ENCODE peak calls at places on chromosome 4, in five cellular contexts. One of them, this sample, is unnamed.

GRCh38 chr4:8862800-8863758 is 8.6 kb downstream of the HMX1 start:
- DNase-seq in NCI-H1417: no peak
- DNase-seq in activated CD4-positive, alpha-beta memory T cell treated with anti-CD3 and anti-CD28 coated beads for 36 hours: no peak
- DNase-seq in NCI-H510A treated with DMSO at 0.1 percent for 48 hours: no peak
- DNase-seq in DMS153: no peak
- DNase-seq in this sample: no peak

GRCh38 chr4:175536852-175537453 is 275.1 kb downstream of the GPM6A start:
- DNase-seq in NCI-H510A treated with DMSO at 0.1 percent for 48 hours: peak; percentile 62
- DNase-seq in activated CD4-positive, alpha-beta memory T cell treated with anti-CD3 and anti-CD28 coated beads for 36 hours: no peak
- DNase-seq in NCI-H1417: peak; percentile 86
- DNase-seq in DMS153: peak; percentile 59
- DNase-seq in this sample: peak; percentile 28

GRCh38 chr4:42399393-42399792 is 2.1 kb downstream of the SHISA3 start:
- DNase-seq in DMS153: no peak
- DNase-seq in NCI-H510A treated with DMSO at 0.1 percent for 48 hours: no peak
- DNase-seq in NCI-H1417: no peak
- DNase-seq in activated CD4-positive, alpha-beta memory T cell treated with anti-CD3 and anti-CD28 coated beads for 36 hours: no peak
- DNase-seq in this sample: no peak

GRCh38 chr4:128653514-128654420 is 155.7 kb upstream of the JADE1 start:
- DNase-seq in activated CD4-positive, alpha-beta memory T cell treated with anti-CD3 and anti-CD28 coated beads for 36 hours: no peak
- DNase-seq in NCI-H1417: peak; percentile 81
- DNase-seq in NCI-H510A treated with DMSO at 0.1 percent for 48 hours: peak; percentile 40
- DNase-seq in DMS153: no peak
- DNase-seq in this sample: no peak

GRCh38 chr4:153934689-153935017 is 145.8 kb upstream of the SFRP2 start:
- DNase-seq in DMS153: no peak
- DNase-seq in NCI-H1417: no peak
- DNase-seq in activated CD4-positive, alpha-beta memory T cell treated with anti-CD3 and anti-CD28 coated beads for 36 hours: no peak
- DNase-seq in NCI-H510A treated with DMSO at 0.1 percent for 48 hours: no peak
- DNase-seq in this sample: no peak

GRCh38 chr4:39814403-39815185 is 116.7 kb downstream of the UBE2K start:
- DNase-seq in activated CD4-positive, alpha-beta memory T cell treated with anti-CD3 and anti-CD28 coated beads for 36 hours: peak; percentile 23
- DNase-seq in NCI-H1417: no peak
- DNase-seq in NCI-H510A treated with DMSO at 0.1 percent for 48 hours: no peak
- DNase-seq in DMS153: no peak
- DNase-seq in this sample: peak; percentile 10

GRCh38 chr4:41157009-41157408 is 57.3 kb downstream of the APBB2 start:
- DNase-seq in NCI-H510A treated with DMSO at 0.1 percent for 48 hours: no peak
- DNase-seq in activated CD4-positive, alpha-beta memory T cell treated with anti-CD3 and anti-CD28 coated beads for 36 hours: no peak
- DNase-seq in NCI-H1417: peak; percentile 6
- DNase-seq in DMS153: no peak
- DNase-seq in this sample: no peak

GRCh38 chr4:155496294-155496626 is 119.5 kb upstream of the MAP9 start:
- DNase-seq in DMS153: no peak
- DNase-seq in activated CD4-positive, alpha-beta memory T cell treated with anti-CD3 and anti-CD28 coated beads for 36 hours: no peak
- DNase-seq in NCI-H1417: no peak
- DNase-seq in NCI-H510A treated with DMSO at 0.1 percent for 48 hours: no peak
- DNase-seq in this sample: no peak

GRCh38 chr4:87592124-87592523 is 16.2 kb upstream of the DSPP start:
- DNase-seq in DMS153: no peak
- DNase-seq in NCI-H1417: no peak
- DNase-seq in NCI-H510A treated with DMSO at 0.1 percent for 48 hours: no peak
- DNase-seq in activated CD4-positive, alpha-beta memory T cell treated with anti-CD3 and anti-CD28 coated beads for 36 hours: no peak
- DNase-seq in this sample: no peak

GRCh38 chr4:106898621-106899230 is 137.4 kb downstream of the DKK2 start:
- DNase-seq in activated CD4-positive, alpha-beta memory T cell treated with anti-CD3 and anti-CD28 coated beads for 36 hours: peak; percentile 12
- DNase-seq in DMS153: no peak
- DNase-seq in NCI-H1417: peak; percentile 73
- DNase-seq in NCI-H510A treated with DMSO at 0.1 percent for 48 hours: peak; percentile 38
- DNase-seq in this sample: peak; percentile 38

GRCh38 chr4:8474856-8475255 is 34.3 kb downstream of the TRMT44 start:
- DNase-seq in NCI-H1417: no peak
- DNase-seq in NCI-H510A treated with DMSO at 0.1 percent for 48 hours: no peak
- DNase-seq in activated CD4-positive, alpha-beta memory T cell treated with anti-CD3 and anti-CD28 coated beads for 36 hours: no peak
- DNase-seq in DMS153: no peak
- DNase-seq in this sample: no peak

GRCh38 chr4:186190456-186191265 is 706 bp upstream of the CYP4V2 start:
- DNase-seq in activated CD4-positive, alpha-beta memory T cell treated with anti-CD3 and anti-CD28 coated beads for 36 hours: peak; percentile 57
- DNase-seq in NCI-H510A treated with DMSO at 0.1 percent for 48 hours: peak; percentile 55
- DNase-seq in NCI-H1417: peak; percentile 89
- DNase-seq in DMS153: peak; percentile 50
- DNase-seq in this sample: no peak

GRCh38 chr4:184747034-184747830 is 13.3 kb upstream of the CENPU start:
- DNase-seq in DMS153: no peak
- DNase-seq in activated CD4-positive, alpha-beta memory T cell treated with anti-CD3 and anti-CD28 coated beads for 36 hours: no peak
- DNase-seq in NCI-H510A treated with DMSO at 0.1 percent for 48 hours: peak; percentile 24
- DNase-seq in NCI-H1417: no peak
- DNase-seq in this sample: peak; percentile 99

GRCh38 chr4:108001540-108001939 is 11.9 kb downstream of the HADH start:
- DNase-seq in NCI-H1417: no peak
- DNase-seq in DMS153: no peak
- DNase-seq in NCI-H510A treated with DMSO at 0.1 percent for 48 hours: no peak
- DNase-seq in activated CD4-positive, alpha-beta memory T cell treated with anti-CD3 and anti-CD28 coated beads for 36 hours: no peak
- DNase-seq in this sample: no peak

GRCh38 chr4:76989391-76990061 is 40.0 kb downstream of the SEPTIN11 start:
- DNase-seq in DMS153: no peak
- DNase-seq in NCI-H510A treated with DMSO at 0.1 percent for 48 hours: no peak
- DNase-seq in activated CD4-positive, alpha-beta memory T cell treated with anti-CD3 and anti-CD28 coated beads for 36 hours: peak; percentile 71
- DNase-seq in NCI-H1417: no peak
- DNase-seq in this sample: peak; percentile 57

GRCh38 chr4:37993806-37994205 is 33.6 kb downstream of the PTTG2 start:
- DNase-seq in NCI-H510A treated with DMSO at 0.1 percent for 48 hours: no peak
- DNase-seq in DMS153: no peak
- DNase-seq in activated CD4-positive, alpha-beta memory T cell treated with anti-CD3 and anti-CD28 coated beads for 36 hours: no peak
- DNase-seq in NCI-H1417: no peak
- DNase-seq in this sample: no peak

GRCh38 chr4:144648042-144648441 is 2.1 kb downstream of the HHIP start:
- DNase-seq in NCI-H510A treated with DMSO at 0.1 percent for 48 hours: no peak
- DNase-seq in DMS153: no peak
- DNase-seq in activated CD4-positive, alpha-beta memory T cell treated with anti-CD3 and anti-CD28 coated beads for 36 hours: no peak
- DNase-seq in NCI-H1417: peak; percentile 13
- DNase-seq in this sample: no peak

GRCh38 chr4:84966382-84967291 is at the start of gene WDFY3:
- DNase-seq in NCI-H1417: peak; percentile 91
- DNase-seq in NCI-H510A treated with DMSO at 0.1 percent for 48 hours: peak; percentile 81
- DNase-seq in activated CD4-positive, alpha-beta memory T cell treated with anti-CD3 and anti-CD28 coated beads for 36 hours: peak; percentile 35
- DNase-seq in DMS153: peak; percentile 76
- DNase-seq in this sample: no peak

GRCh38 chr4:140220053-140220452 is 66.1 kb upstream of the MAML3 start:
- DNase-seq in activated CD4-positive, alpha-beta memory T cell treated with anti-CD3 and anti-CD28 coated beads for 36 hours: no peak
- DNase-seq in DMS153: no peak
- DNase-seq in NCI-H510A treated with DMSO at 0.1 percent for 48 hours: no peak
- DNase-seq in NCI-H1417: no peak
- DNase-seq in this sample: no peak

GRCh38 chr4:10606483-10607155 is 77.9 kb downstream of the CLNK start:
- DNase-seq in activated CD4-positive, alpha-beta memory T cell treated with anti-CD3 and anti-CD28 coated beads for 36 hours: no peak
- DNase-seq in NCI-H1417: no peak
- DNase-seq in DMS153: no peak
- DNase-seq in NCI-H510A treated with DMSO at 0.1 percent for 48 hours: no peak
- DNase-seq in this sample: no peak

GRCh38 chr4:89586864-89587263 is 250.1 kb downstream of the SNCA start:
- DNase-seq in activated CD4-positive, alpha-beta memory T cell treated with anti-CD3 and anti-CD28 coated beads for 36 hours: no peak
- DNase-seq in DMS153: peak; percentile 21
- DNase-seq in NCI-H1417: peak; percentile 24
- DNase-seq in NCI-H510A treated with DMSO at 0.1 percent for 48 hours: peak; percentile 4
- DNase-seq in this sample: peak; percentile 2

GRCh38 chr4:109801895-109802319 is at the start of gene CFI:
- DNase-seq in activated CD4-positive, alpha-beta memory T cell treated with anti-CD3 and anti-CD28 coated beads for 36 hours: no peak
- DNase-seq in NCI-H510A treated with DMSO at 0.1 percent for 48 hours: no peak
- DNase-seq in NCI-H1417: no peak
- DNase-seq in DMS153: no peak
- DNase-seq in this sample: no peak

GRCh38 chr4:146134761-146135160 is 40.8 kb upstream of the LSM6 start:
- DNase-seq in activated CD4-positive, alpha-beta memory T cell treated with anti-CD3 and anti-CD28 coated beads for 36 hours: no peak
- DNase-seq in NCI-H510A treated with DMSO at 0.1 percent for 48 hours: no peak
- DNase-seq in DMS153: peak; percentile 92
- DNase-seq in NCI-H1417: peak; percentile 82
- DNase-seq in this sample: peak; percentile 94

GRCh38 chr4:130563185-130563890 is 1467.4 kb downstream of the C4orf33 start:
- DNase-seq in NCI-H1417: peak; percentile 47
- DNase-seq in activated CD4-positive, alpha-beta memory T cell treated with anti-CD3 and anti-CD28 coated beads for 36 hours: no peak
- DNase-seq in NCI-H510A treated with DMSO at 0.1 percent for 48 hours: no peak
- DNase-seq in DMS153: no peak
- DNase-seq in this sample: no peak

GRCh38 chr4:25141592-25141991 is 18.7 kb downstream of the SEPSECS start:
- DNase-seq in NCI-H510A treated with DMSO at 0.1 percent for 48 hours: no peak
- DNase-seq in DMS153: no peak
- DNase-seq in NCI-H1417: no peak
- DNase-seq in activated CD4-positive, alpha-beta memory T cell treated with anti-CD3 and anti-CD28 coated beads for 36 hours: no peak
- DNase-seq in this sample: no peak

GRCh38 chr4:176789955-176790354 is 2.8 kb downstream of the VEGFC start:
- DNase-seq in NCI-H510A treated with DMSO at 0.1 percent for 48 hours: peak; percentile 10
- DNase-seq in activated CD4-positive, alpha-beta memory T cell treated with anti-CD3 and anti-CD28 coated beads for 36 hours: no peak
- DNase-seq in DMS153: peak; percentile 11
- DNase-seq in NCI-H1417: peak; percentile 70
- DNase-seq in this sample: no peak

GRCh38 chr4:56215138-56215793 is 172.0 kb downstream of the AASDH start:
- DNase-seq in activated CD4-positive, alpha-beta memory T cell treated with anti-CD3 and anti-CD28 coated beads for 36 hours: no peak
- DNase-seq in NCI-H1417: peak; percentile 65
- DNase-seq in DMS153: no peak
- DNase-seq in NCI-H510A treated with DMSO at 0.1 percent for 48 hours: no peak
- DNase-seq in this sample: no peak

GRCh38 chr4:58286335-58286734 is 1176.2 kb upstream of the IGFBP7 start:
- DNase-seq in NCI-H510A treated with DMSO at 0.1 percent for 48 hours: no peak
- DNase-seq in DMS153: no peak
- DNase-seq in NCI-H1417: no peak
- DNase-seq in activated CD4-positive, alpha-beta memory T cell treated with anti-CD3 and anti-CD28 coated beads for 36 hours: no peak
- DNase-seq in this sample: peak; percentile 67

GRCh38 chr4:26061248-26061986 is 147.4 kb downstream of the SMIM20 start:
- DNase-seq in NCI-H510A treated with DMSO at 0.1 percent for 48 hours: no peak
- DNase-seq in DMS153: no peak
- DNase-seq in activated CD4-positive, alpha-beta memory T cell treated with anti-CD3 and anti-CD28 coated beads for 36 hours: peak; percentile 43
- DNase-seq in NCI-H1417: peak; percentile 11
- DNase-seq in this sample: peak; percentile 62

GRCh38 chr4:77921701-77922100 is 59.1 kb downstream of the MRPL1 start:
- DNase-seq in activated CD4-positive, alpha-beta memory T cell treated with anti-CD3 and anti-CD28 coated beads for 36 hours: no peak
- DNase-seq in DMS153: peak; percentile 61
- DNase-seq in NCI-H510A treated with DMSO at 0.1 percent for 48 hours: peak; percentile 26
- DNase-seq in NCI-H1417: no peak
- DNase-seq in this sample: peak; percentile 91

GRCh38 chr4:88823058-88823919 is 125.7 kb upstream of the NAP1L5 start:
- DNase-seq in NCI-H510A treated with DMSO at 0.1 percent for 48 hours: peak; percentile 91
- DNase-seq in activated CD4-positive, alpha-beta memory T cell treated with anti-CD3 and anti-CD28 coated beads for 36 hours: peak; percentile 79
- DNase-seq in DMS153: peak; percentile 80
- DNase-seq in NCI-H1417: peak; percentile 88
- DNase-seq in this sample: peak; percentile 88

GRCh38 chr4:26176621-26177121 is 144.1 kb upstream of the RBPJ start:
- DNase-seq in NCI-H1417: no peak
- DNase-seq in NCI-H510A treated with DMSO at 0.1 percent for 48 hours: no peak
- DNase-seq in DMS153: no peak
- DNase-seq in activated CD4-positive, alpha-beta memory T cell treated with anti-CD3 and anti-CD28 coated beads for 36 hours: no peak
- DNase-seq in this sample: no peak

GRCh38 chr4:7460591-7460990 is 25.9 kb upstream of the PSAPL1 start:
- DNase-seq in NCI-H1417: no peak
- DNase-seq in NCI-H510A treated with DMSO at 0.1 percent for 48 hours: no peak
- DNase-seq in DMS153: no peak
- DNase-seq in activated CD4-positive, alpha-beta memory T cell treated with anti-CD3 and anti-CD28 coated beads for 36 hours: no peak
- DNase-seq in this sample: no peak

GRCh38 chr4:74503580-74503979 is 58.6 kb downstream of the AREG start:
- DNase-seq in NCI-H510A treated with DMSO at 0.1 percent for 48 hours: no peak
- DNase-seq in NCI-H1417: no peak
- DNase-seq in DMS153: peak; percentile 6
- DNase-seq in activated CD4-positive, alpha-beta memory T cell treated with anti-CD3 and anti-CD28 coated beads for 36 hours: no peak
- DNase-seq in this sample: no peak

GRCh38 chr4:94350095-94350494 is 7.5 kb upstream of the HPGDS start:
- DNase-seq in activated CD4-positive, alpha-beta memory T cell treated with anti-CD3 and anti-CD28 coated beads for 36 hours: no peak
- DNase-seq in NCI-H1417: no peak
- DNase-seq in NCI-H510A treated with DMSO at 0.1 percent for 48 hours: no peak
- DNase-seq in DMS153: no peak
- DNase-seq in this sample: no peak

GRCh38 chr4:22573198-22573597 is 57.3 kb upstream of the ADGRA3 start:
- DNase-seq in DMS153: no peak
- DNase-seq in NCI-H1417: peak; percentile 3
- DNase-seq in activated CD4-positive, alpha-beta memory T cell treated with anti-CD3 and anti-CD28 coated beads for 36 hours: no peak
- DNase-seq in NCI-H510A treated with DMSO at 0.1 percent for 48 hours: no peak
- DNase-seq in this sample: peak; percentile 36

GRCh38 chr4:168502886-168503285 is 6.0 kb downstream of the PALLD start:
- DNase-seq in activated CD4-positive, alpha-beta memory T cell treated with anti-CD3 and anti-CD28 coated beads for 36 hours: no peak
- DNase-seq in DMS153: no peak
- DNase-seq in NCI-H1417: no peak
- DNase-seq in NCI-H510A treated with DMSO at 0.1 percent for 48 hours: no peak
- DNase-seq in this sample: no peak

GRCh38 chr4:8182858-8183725 is 16.0 kb upstream of the SH3TC1 start:
- DNase-seq in NCI-H510A treated with DMSO at 0.1 percent for 48 hours: no peak
- DNase-seq in NCI-H1417: no peak
- DNase-seq in activated CD4-positive, alpha-beta memory T cell treated with anti-CD3 and anti-CD28 coated beads for 36 hours: no peak
- DNase-seq in DMS153: peak; percentile 37
- DNase-seq in this sample: peak; percentile 59

GRCh38 chr4:98338761-98339438 is 77.7 kb downstream of the RAP1GDS1 start:
- DNase-seq in DMS153: no peak
- DNase-seq in activated CD4-positive, alpha-beta memory T cell treated with anti-CD3 and anti-CD28 coated beads for 36 hours: no peak
- DNase-seq in NCI-H510A treated with DMSO at 0.1 percent for 48 hours: no peak
- DNase-seq in NCI-H1417: no peak
- DNase-seq in this sample: peak; percentile 73